ENCODE peak calls at places on chromosome X, in eight cellular contexts. One of them, this sample, is unnamed.

GRCh38 chrX:26262121-26262523 is 46.2 kb downstream of the MAGEB5 start:
- DNase-seq in NCI-H2029: no peak
- DNase-seq in stimulated activated CD8-positive, alpha-beta memory T cell treated with anti-CD3 and anti-CD28 coated beads, Interleukin-7, amount 100 ng/mL, for 24 hours: no peak
- DNase-seq in ELF-1: peak
- DNase-seq in kidney glomerular epithelial cell: peak
- DNase-seq in heart right ventricle: peak
- DNase-seq in amniotic stem cell: no peak
- DNase-seq in fibroblast of gingiva: peak
- DNase-seq in this sample: peak

GRCh38 chrX:18661273-18661672 is 10.6 kb downstream of the RS1 start:
- DNase-seq in stimulated activated CD8-positive, alpha-beta memory T cell treated with anti-CD3 and anti-CD28 coated beads, Interleukin-7, amount 100 ng/mL, for 24 hours: no peak
- DNase-seq in NCI-H2029: no peak
- DNase-seq in fibroblast of gingiva: no peak
- DNase-seq in ELF-1: no peak
- DNase-seq in kidney glomerular epithelial cell: no peak
- DNase-seq in amniotic stem cell: no peak
- DNase-seq in heart right ventricle: no peak
- DNase-seq in this sample: no peak

GRCh38 chrX:130869239-130869638 is 33.8 kb downstream of the ENOX2 start:
- DNase-seq in fibroblast of gingiva: no peak
- DNase-seq in NCI-H2029: no peak
- DNase-seq in kidney glomerular epithelial cell: no peak
- DNase-seq in amniotic stem cell: no peak
- DNase-seq in ELF-1: no peak
- DNase-seq in heart right ventricle: no peak
- DNase-seq in stimulated activated CD8-positive, alpha-beta memory T cell treated with anti-CD3 and anti-CD28 coated beads, Interleukin-7, amount 100 ng/mL, for 24 hours: no peak
- DNase-seq in this sample: no peak

GRCh38 chrX:52262195-52262546 is 77.5 kb downstream of the MAGED4 start:
- DNase-seq in stimulated activated CD8-positive, alpha-beta memory T cell treated with anti-CD3 and anti-CD28 coated beads, Interleukin-7, amount 100 ng/mL, for 24 hours: no peak
- DNase-seq in kidney glomerular epithelial cell: no peak
- DNase-seq in ELF-1: no peak
- DNase-seq in amniotic stem cell: no peak
- DNase-seq in NCI-H2029: no peak
- DNase-seq in heart right ventricle: no peak
- DNase-seq in fibroblast of gingiva: no peak
- DNase-seq in this sample: no peak

GRCh38 chrX:14064632-14065432 is 35.1 kb upstream of the GEMIN8 start:
- DNase-seq in amniotic stem cell: no peak
- DNase-seq in ELF-1: peak
- DNase-seq in fibroblast of gingiva: no peak
- DNase-seq in kidney glomerular epithelial cell: no peak
- DNase-seq in heart right ventricle: no peak
- DNase-seq in stimulated activated CD8-positive, alpha-beta memory T cell treated with anti-CD3 and anti-CD28 coated beads, Interleukin-7, amount 100 ng/mL, for 24 hours: no peak
- DNase-seq in NCI-H2029: no peak
- DNase-seq in this sample: no peak

GRCh38 chrX:132564026-132564425 is 75.2 kb upstream of the MBNL3 start:
- DNase-seq in NCI-H2029: no peak
- DNase-seq in ELF-1: no peak
- DNase-seq in amniotic stem cell: no peak
- DNase-seq in fibroblast of gingiva: no peak
- DNase-seq in kidney glomerular epithelial cell: no peak
- DNase-seq in stimulated activated CD8-positive, alpha-beta memory T cell treated with anti-CD3 and anti-CD28 coated beads, Interleukin-7, amount 100 ng/mL, for 24 hours: no peak
- DNase-seq in heart right ventricle: no peak
- DNase-seq in this sample: no peak

GRCh38 chrX:3638280-3638873 is 75.1 kb downstream of the PRKX start:
- DNase-seq in stimulated activated CD8-positive, alpha-beta memory T cell treated with anti-CD3 and anti-CD28 coated beads, Interleukin-7, amount 100 ng/mL, for 24 hours: no peak
- DNase-seq in NCI-H2029: no peak
- DNase-seq in amniotic stem cell: peak
- DNase-seq in ELF-1: peak
- DNase-seq in heart right ventricle: peak
- DNase-seq in kidney glomerular epithelial cell: no peak
- DNase-seq in fibroblast of gingiva: peak
- DNase-seq in this sample: no peak

GRCh38 chrX:16873106-16873505 is 2.9 kb upstream of the RBBP7 start:
- DNase-seq in ELF-1: no peak
- DNase-seq in kidney glomerular epithelial cell: no peak
- DNase-seq in NCI-H2029: peak
- DNase-seq in amniotic stem cell: no peak
- DNase-seq in stimulated activated CD8-positive, alpha-beta memory T cell treated with anti-CD3 and anti-CD28 coated beads, Interleukin-7, amount 100 ng/mL, for 24 hours: no peak
- DNase-seq in fibroblast of gingiva: no peak
- DNase-seq in heart right ventricle: no peak
- DNase-seq in this sample: no peak

GRCh38 chrX:136193771-136194170 is 46.4 kb downstream of the FHL1 start:
- DNase-seq in NCI-H2029: no peak
- DNase-seq in amniotic stem cell: no peak
- DNase-seq in ELF-1: no peak
- DNase-seq in heart right ventricle: no peak
- DNase-seq in kidney glomerular epithelial cell: no peak
- DNase-seq in fibroblast of gingiva: no peak
- DNase-seq in stimulated activated CD8-positive, alpha-beta memory T cell treated with anti-CD3 and anti-CD28 coated beads, Interleukin-7, amount 100 ng/mL, for 24 hours: no peak
- DNase-seq in this sample: no peak

GRCh38 chrX:111892375-111892774 is 16.4 kb downstream of the TRPC5OS start:
- DNase-seq in heart right ventricle: no peak
- DNase-seq in stimulated activated CD8-positive, alpha-beta memory T cell treated with anti-CD3 and anti-CD28 coated beads, Interleukin-7, amount 100 ng/mL, for 24 hours: no peak
- DNase-seq in kidney glomerular epithelial cell: no peak
- DNase-seq in amniotic stem cell: no peak
- DNase-seq in ELF-1: no peak
- DNase-seq in fibroblast of gingiva: no peak
- DNase-seq in NCI-H2029: no peak
- DNase-seq in this sample: no peak

GRCh38 chrX:118116308-118117068 is at the start of gene KLHL13:
- DNase-seq in heart right ventricle: peak
- DNase-seq in NCI-H2029: no peak
- DNase-seq in kidney glomerular epithelial cell: peak
- DNase-seq in ELF-1: peak
- DNase-seq in fibroblast of gingiva: peak
- DNase-seq in amniotic stem cell: peak
- DNase-seq in stimulated activated CD8-positive, alpha-beta memory T cell treated with anti-CD3 and anti-CD28 coated beads, Interleukin-7, amount 100 ng/mL, for 24 hours: no peak
- DNase-seq in this sample: no peak

GRCh38 chrX:126552313-126553022 is at the start of gene DCAF12L1:
- DNase-seq in stimulated activated CD8-positive, alpha-beta memory T cell treated with anti-CD3 and anti-CD28 coated beads, Interleukin-7, amount 100 ng/mL, for 24 hours: no peak
- DNase-seq in kidney glomerular epithelial cell: no peak
- DNase-seq in NCI-H2029: no peak
- DNase-seq in amniotic stem cell: no peak
- DNase-seq in fibroblast of gingiva: no peak
- DNase-seq in heart right ventricle: no peak
- DNase-seq in ELF-1: peak
- DNase-seq in this sample: no peak

GRCh38 chrX:112968351-112969133 is 127.9 kb upstream of the AMOT start:
- DNase-seq in stimulated activated CD8-positive, alpha-beta memory T cell treated with anti-CD3 and anti-CD28 coated beads, Interleukin-7, amount 100 ng/mL, for 24 hours: no peak
- DNase-seq in kidney glomerular epithelial cell: no peak
- DNase-seq in amniotic stem cell: no peak
- DNase-seq in heart right ventricle: no peak
- DNase-seq in ELF-1: no peak
- DNase-seq in NCI-H2029: no peak
- DNase-seq in fibroblast of gingiva: no peak
- DNase-seq in this sample: no peak

GRCh38 chrX:101287402-101287801 is 3.7 kb downstream of the TAF7L start:
- DNase-seq in kidney glomerular epithelial cell: peak
- DNase-seq in NCI-H2029: peak
- DNase-seq in amniotic stem cell: no peak
- DNase-seq in ELF-1: no peak
- DNase-seq in fibroblast of gingiva: peak
- DNase-seq in stimulated activated CD8-positive, alpha-beta memory T cell treated with anti-CD3 and anti-CD28 coated beads, Interleukin-7, amount 100 ng/mL, for 24 hours: no peak
- DNase-seq in heart right ventricle: peak
- DNase-seq in this sample: no peak

GRCh38 chrX:106774981-106775380 is 27.5 kb upstream of the TBC1D8B start:
- DNase-seq in fibroblast of gingiva: no peak
- DNase-seq in heart right ventricle: no peak
- DNase-seq in kidney glomerular epithelial cell: no peak
- DNase-seq in NCI-H2029: no peak
- DNase-seq in amniotic stem cell: no peak
- DNase-seq in ELF-1: no peak
- DNase-seq in stimulated activated CD8-positive, alpha-beta memory T cell treated with anti-CD3 and anti-CD28 coated beads, Interleukin-7, amount 100 ng/mL, for 24 hours: no peak
- DNase-seq in this sample: no peak